ENCODE peak calls at places on chromosomes 6 and 20, in seven cellular contexts. E, K, U, G, Z, N and W are unnamed samples.

GRCh38 chr20:37419307-37419706 is 73.4 kb downstream of the SRC start:
- DNase-seq in E (no peak), K (no peak), U (no peak), G (no peak), Z (no peak), N (no peak), W (no peak)

GRCh38 chr6:107460074-107460631 is 789 bp upstream of the PDSS2 start:
- DNase-seq in E (no peak), K (no peak), U (no peak), G (no peak), Z (no peak), N (no peak), W (no peak)

GRCh38 chr6:130697661-130698535 is 129.3 kb upstream of the SMLR1 start:
- DNase-seq in E (peak; percentile 30), K (peak; percentile 19), U (peak; percentile 30), G (no peak), Z (peak; percentile 28), N (peak; percentile 10), W (peak; percentile 9)

GRCh38 chr20:33732166-33732970 is 572 bp downstream of the ZNF341 start:
- DNase-seq in E (peak; percentile 32), K (peak; percentile 92), U (peak; percentile 82), G (no peak), Z (peak; percentile 32), N (no peak), W (peak; percentile 49)

GRCh38 chr6:85468326-85468725 is 18.4 kb downstream of the NT5E start:
- DNase-seq in E (no peak), K (no peak), U (peak; percentile 28), G (no peak), Z (no peak), N (no peak), W (no peak)

GRCh38 chr20:13082366-13082765 is 73.6 kb downstream of the SPTLC3 start:
- DNase-seq in E (no peak), K (no peak), U (no peak), G (no peak), Z (no peak), N (no peak), W (no peak)

GRCh38 chr20:14889503-14890125 is 552.2 kb upstream of the FLRT3 start:
- DNase-seq in E (no peak), K (no peak), U (no peak), G (no peak), Z (no peak), N (peak; percentile 4), W (no peak)

GRCh38 chr20:671252-672030 is 4.2 kb downstream of the SCRT2 start:
- DNase-seq in E (no peak), K (peak; percentile 89), U (no peak), G (no peak), Z (no peak), N (no peak), W (no peak)

GRCh38 chr6:37972994-37973757 is 153.6 kb downstream of the ZFAND3 start:
- DNase-seq in E (no peak), K (no peak), U (no peak), G (no peak), Z (no peak), N (no peak), W (no peak)

GRCh38 chr20:35601021-35601973 is 14.3 kb upstream of the SPAG4 start:
- DNase-seq in E (peak; percentile 82), K (peak; percentile 89), U (peak; percentile 35), G (no peak), Z (no peak), N (peak; percentile 88), W (peak; percentile 67)

GRCh38 chr20:44231713-44232468 is 15.2 kb upstream of the GDAP1L1 start:
- DNase-seq in E (no peak), K (no peak), U (peak; percentile 49), G (no peak), Z (no peak), N (no peak), W (no peak)

GRCh38 chr6:13766201-13766634 is 48.1 kb downstream of the MCUR1 start:
- DNase-seq in E (no peak), K (no peak), U (no peak), G (no peak), Z (no peak), N (no peak), W (no peak)

GRCh38 chr20:10089871-10090587 is 55.2 kb downstream of the ANKEF1 start:
- DNase-seq in E (no peak), K (no peak), U (no peak), G (no peak), Z (no peak), N (no peak), W (no peak)

GRCh38 chr20:14764511-14765369 is 427.3 kb upstream of the FLRT3 start:
- DNase-seq in E (no peak), K (no peak), U (no peak), G (no peak), Z (no peak), N (no peak), W (no peak)

GRCh38 chr6:109455161-109455501 is 441 bp downstream of the MICAL1 start:
- DNase-seq in E (no peak), K (no peak), U (no peak), G (no peak), Z (no peak), N (no peak), W (peak; percentile 50)

GRCh38 chr6:161271343-161272019 is 2.4 kb downstream of the AGPAT4 start:
- DNase-seq in E (no peak), K (peak; percentile 40), U (no peak), G (no peak), Z (no peak), N (no peak), W (no peak)

GRCh38 chr6:88641178-88641903 is 322.1 kb downstream of the RNGTT start:
- DNase-seq in E (no peak), K (no peak), U (no peak), G (no peak), Z (peak; percentile 88), N (no peak), W (no peak)

DNA sequence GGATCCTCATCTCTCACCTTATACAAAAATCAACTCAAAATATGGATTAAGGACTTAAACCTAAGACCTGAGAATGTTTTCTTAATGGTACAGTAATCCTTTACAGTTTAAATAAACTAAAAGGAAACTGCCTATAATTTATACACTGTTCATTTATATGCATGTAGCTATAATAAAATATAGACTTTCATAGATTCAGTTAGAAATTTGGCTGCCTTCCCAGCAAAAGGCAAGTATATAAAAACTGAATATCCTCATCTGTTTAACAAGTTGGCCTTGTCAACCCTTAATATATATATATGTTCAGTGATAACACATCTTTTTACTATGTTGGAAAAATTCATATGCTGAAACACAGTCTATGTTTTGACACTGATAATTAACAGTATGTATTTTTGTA is 123.0 kb downstream of the GRIK2 start:
- DNase-seq in E (no peak), K (no peak), U (no peak), G (no peak), Z (no peak), N (no peak), W (no peak)
- TF ChIP-seq TAF1 in E (no peak), K (no peak), U (no peak), G (no peak), Z (no peak), N (no peak), W (no peak)

DNA sequence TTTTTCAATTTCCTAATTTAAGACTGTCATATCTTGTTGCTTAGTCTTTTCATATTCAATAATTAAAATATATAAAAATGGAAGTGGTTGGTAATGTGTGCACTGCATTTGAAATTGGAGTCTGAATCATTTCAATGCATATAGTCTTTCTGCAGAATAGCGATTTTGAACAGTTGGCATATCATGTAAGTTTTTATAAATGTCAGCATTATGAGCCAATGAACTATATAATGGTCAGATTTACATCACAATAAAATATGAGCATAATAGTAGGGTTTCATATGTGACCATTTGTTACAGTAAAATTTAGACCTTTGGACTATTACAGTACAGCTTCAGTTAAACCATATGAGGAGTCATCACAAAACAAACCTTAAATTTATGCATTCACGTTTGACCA is 4.3 kb downstream of the RAB32 start:
- DNase-seq in E (no peak), K (no peak), U (no peak), G (no peak), Z (no peak), N (no peak), W (no peak)
- TF ChIP-seq POLR2AphosphoS5 in E (no peak), K (no peak), U (no peak), G (no peak), Z (no peak), N (no peak), W (no peak)

GRCh38 chr6:2630891-2631458 is 119.7 kb downstream of the MYLK4 start:
- DNase-seq in E (no peak), K (no peak), U (no peak), G (no peak), Z (no peak), N (no peak), W (no peak)

GRCh38 chr6:2632943-2633584 is 117.7 kb downstream of the MYLK4 start:
- DNase-seq in E (no peak), K (no peak), U (no peak), G (no peak), Z (no peak), N (no peak), W (no peak)

GRCh38 chr6:2633763-2634150 is 117.0 kb downstream of the MYLK4 start:
- DNase-seq in E (no peak), K (no peak), U (no peak), G (no peak), Z (no peak), N (no peak), W (no peak)

GRCh38 chr6:2632368-2632767 is 118.4 kb downstream of the MYLK4 start:
- DNase-seq in E (no peak), K (no peak), U (no peak), G (no peak), Z (no peak), N (no peak), W (no peak)

GRCh38 chr6:2630362-2630761 is 120.4 kb downstream of the MYLK4 start:
- DNase-seq in E (no peak), K (peak; percentile 18), U (peak; percentile 79), G (no peak), Z (no peak), N (no peak), W (no peak)
- TF ChIP-seq TAF1 in E (no peak), K (no peak), U (no peak), G (no peak), Z (no peak), N (no peak), W (no peak)

GRCh38 chr6:170264086-170264485 is 26.8 kb downstream of the DLL1 start:
- DNase-seq in E (no peak), K (no peak), U (no peak), G (no peak), Z (no peak), N (no peak), W (no peak)

GRCh38 chr6:170263410-170263809 is 27.5 kb downstream of the DLL1 start:
- DNase-seq in E (no peak), K (no peak), U (no peak), G (no peak), Z (no peak), N (no peak), W (no peak)

GRCh38 chr6:170267688-170268087 is 23.2 kb downstream of the DLL1 start:
- DNase-seq in E (no peak), K (no peak), U (no peak), G (no peak), Z (no peak), N (no peak), W (no peak)

GRCh38 chr6:170266061-170266825 is 24.6 kb downstream of the DLL1 start:
- DNase-seq in E (no peak), K (no peak), U (no peak), G (no peak), Z (no peak), N (no peak), W (no peak)

DNA sequence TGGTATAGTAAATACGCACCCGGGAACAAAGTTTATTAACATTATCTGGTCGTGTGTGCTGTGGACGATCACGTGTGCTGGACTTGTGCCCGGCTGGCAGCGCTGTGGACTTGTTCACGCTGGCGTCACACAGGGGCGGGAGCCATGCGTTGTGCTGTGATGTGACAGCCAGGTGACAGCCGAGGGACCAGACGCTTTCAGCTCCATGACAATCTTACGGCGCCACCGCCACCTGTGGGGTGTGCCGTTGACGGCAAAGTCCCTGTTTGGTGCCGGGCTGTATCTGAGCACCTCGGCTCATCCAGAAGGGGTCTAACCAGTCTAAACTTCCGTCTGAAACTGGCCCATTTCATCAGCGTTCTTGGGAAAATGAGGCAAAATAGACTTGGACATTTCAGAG is 25.2 kb downstream of the DLL1 start:
- DNase-seq in E (no peak), K (peak; percentile 16), U (peak; percentile 24), G (no peak), Z (no peak), N (no peak), W (no peak)
- TF ChIP-seq POLR2AphosphoS5 in E (no peak), K (no peak), U (no peak), G (no peak), Z (no peak), N (no peak), W (no peak)